ENCODE peak calls at places on chromosomes 6 and 20, in eight cellular contexts. One of them, this sample, is unnamed.

GRCh38 chr20:58993332-58994248 is 12.5 kb downstream of the NELFCD start:
- DNase-seq in adrenal gland: no peak
- DNase-seq in upper lobe of right lung: no peak
- DNase-seq in WERI-Rb-1: no peak
- DNase-seq in A549: no peak
- DNase-seq in left ventricle myocardium inferior: no peak
- DNase-seq in cardiac muscle cell: no peak
- DNase-seq in esophagus squamous epithelium: no peak
- DNase-seq in this sample: peak

GRCh38 chr20:44579313-44580090 is 2.9 kb upstream of the PKIG start:
- DNase-seq in adrenal gland: no peak
- DNase-seq in upper lobe of right lung: no peak
- DNase-seq in WERI-Rb-1: no peak
- DNase-seq in A549: no peak
- DNase-seq in left ventricle myocardium inferior: no peak
- DNase-seq in cardiac muscle cell: no peak
- DNase-seq in esophagus squamous epithelium: no peak
- DNase-seq in this sample: no peak

GRCh38 chr20:49813305-49813974 is 812 bp downstream of the SLC9A8 start:
- DNase-seq in adrenal gland: no peak
- DNase-seq in upper lobe of right lung: no peak
- DNase-seq in WERI-Rb-1: no peak
- DNase-seq in A549: no peak
- DNase-seq in left ventricle myocardium inferior: no peak
- DNase-seq in cardiac muscle cell: no peak
- DNase-seq in esophagus squamous epithelium: no peak
- DNase-seq in this sample: no peak

GRCh38 chr6:161838306-161839035 is 564.6 kb upstream of the AGPAT4 start:
- DNase-seq in adrenal gland: peak
- DNase-seq in upper lobe of right lung: no peak
- DNase-seq in WERI-Rb-1: peak
- DNase-seq in A549: no peak
- DNase-seq in left ventricle myocardium inferior: no peak
- DNase-seq in cardiac muscle cell: peak
- DNase-seq in esophagus squamous epithelium: no peak
- DNase-seq in this sample: no peak

GRCh38 chr20:13492001-13492480 is 146.7 kb downstream of the TASP1 start:
- DNase-seq in adrenal gland: no peak
- DNase-seq in upper lobe of right lung: no peak
- DNase-seq in WERI-Rb-1: no peak
- DNase-seq in A549: peak
- DNase-seq in left ventricle myocardium inferior: peak
- DNase-seq in cardiac muscle cell: peak
- DNase-seq in esophagus squamous epithelium: no peak
- DNase-seq in this sample: no peak

GRCh38 chr6:36642913-36643817 is 35.3 kb upstream of the CDKN1A start:
- DNase-seq in adrenal gland: peak
- DNase-seq in upper lobe of right lung: no peak
- DNase-seq in WERI-Rb-1: no peak
- DNase-seq in A549: peak
- DNase-seq in left ventricle myocardium inferior: peak
- DNase-seq in cardiac muscle cell: peak
- DNase-seq in esophagus squamous epithelium: no peak
- DNase-seq in this sample: peak

GRCh38 chr6:113169484-113169883 is 687.7 kb upstream of the MARCKS start:
- DNase-seq in adrenal gland: no peak
- DNase-seq in upper lobe of right lung: no peak
- DNase-seq in WERI-Rb-1: no peak
- DNase-seq in A549: no peak
- DNase-seq in left ventricle myocardium inferior: no peak
- DNase-seq in cardiac muscle cell: no peak
- DNase-seq in esophagus squamous epithelium: no peak
- DNase-seq in this sample: no peak

GRCh38 chr6:164039954-164040375 is 625.4 kb downstream of the QKI start:
- DNase-seq in adrenal gland: no peak
- DNase-seq in upper lobe of right lung: peak
- DNase-seq in WERI-Rb-1: no peak
- DNase-seq in A549: no peak
- DNase-seq in left ventricle myocardium inferior: peak
- DNase-seq in cardiac muscle cell: no peak
- DNase-seq in esophagus squamous epithelium: no peak
- DNase-seq in this sample: no peak

GRCh38 chr20:56540415-56540814 is 7.4 kb downstream of the FAM209B start:
- DNase-seq in adrenal gland: no peak
- DNase-seq in upper lobe of right lung: no peak
- DNase-seq in WERI-Rb-1: no peak
- DNase-seq in A549: no peak
- DNase-seq in left ventricle myocardium inferior: no peak
- DNase-seq in cardiac muscle cell: no peak
- DNase-seq in esophagus squamous epithelium: no peak
- DNase-seq in this sample: no peak

GRCh38 chr6:21886601-21887091 is 293.1 kb downstream of the SOX4 start:
- DNase-seq in adrenal gland: no peak
- DNase-seq in upper lobe of right lung: no peak
- DNase-seq in WERI-Rb-1: no peak
- DNase-seq in A549: peak
- DNase-seq in left ventricle myocardium inferior: no peak
- DNase-seq in cardiac muscle cell: no peak
- DNase-seq in esophagus squamous epithelium: no peak
- DNase-seq in this sample: no peak

GRCh38 chr20:56195946-56196345 is 52.6 kb upstream of the MC3R start:
- DNase-seq in adrenal gland: no peak
- DNase-seq in upper lobe of right lung: no peak
- DNase-seq in WERI-Rb-1: no peak
- DNase-seq in A549: no peak
- DNase-seq in left ventricle myocardium inferior: no peak
- DNase-seq in cardiac muscle cell: no peak
- DNase-seq in esophagus squamous epithelium: no peak
- DNase-seq in this sample: no peak

GRCh38 chr6:134822920-134823430 is 126.9 kb downstream of the ALDH8A1 start:
- DNase-seq in adrenal gland: peak
- DNase-seq in upper lobe of right lung: peak
- DNase-seq in WERI-Rb-1: peak
- DNase-seq in A549: peak
- DNase-seq in left ventricle myocardium inferior: peak
- DNase-seq in cardiac muscle cell: peak
- DNase-seq in esophagus squamous epithelium: no peak
- DNase-seq in this sample: no peak

GRCh38 chr20:24935786-24936525 is 13.1 kb upstream of the CST7 start:
- DNase-seq in adrenal gland: no peak
- DNase-seq in upper lobe of right lung: peak
- DNase-seq in WERI-Rb-1: no peak
- DNase-seq in A549: no peak
- DNase-seq in left ventricle myocardium inferior: no peak
- DNase-seq in cardiac muscle cell: no peak
- DNase-seq in esophagus squamous epithelium: no peak
- DNase-seq in this sample: no peak

GRCh38 chr6:158654960-158655485 is 5.2 kb downstream of the SYTL3 start:
- DNase-seq in adrenal gland: peak
- DNase-seq in upper lobe of right lung: peak
- DNase-seq in WERI-Rb-1: no peak
- DNase-seq in A549: no peak
- DNase-seq in left ventricle myocardium inferior: no peak
- DNase-seq in cardiac muscle cell: no peak
- DNase-seq in esophagus squamous epithelium: no peak
- DNase-seq in this sample: no peak
- H3K4me3 ChIP-seq in adrenal gland: no peak
- H3K4me3 ChIP-seq in upper lobe of right lung: no peak
- H3K4me3 ChIP-seq in WERI-Rb-1: no peak
- H3K4me3 ChIP-seq in A549: no peak
- H3K4me3 ChIP-seq in left ventricle myocardium inferior: no peak
- H3K4me3 ChIP-seq in cardiac muscle cell: no peak
- H3K4me3 ChIP-seq in esophagus squamous epithelium: no peak
- H3K4me3 ChIP-seq in this sample: no peak

GRCh38 chr6:154925130-154925529 is 70.0 kb upstream of the TIAM2 start:
- DNase-seq in adrenal gland: no peak
- DNase-seq in upper lobe of right lung: no peak
- DNase-seq in WERI-Rb-1: no peak
- DNase-seq in A549: no peak
- DNase-seq in left ventricle myocardium inferior: no peak
- DNase-seq in cardiac muscle cell: no peak
- DNase-seq in esophagus squamous epithelium: no peak
- DNase-seq in this sample: no peak

GRCh38 chr6:154931741-154932424 is 63.2 kb upstream of the TIAM2 start:
- DNase-seq in adrenal gland: no peak
- DNase-seq in upper lobe of right lung: no peak
- DNase-seq in WERI-Rb-1: no peak
- DNase-seq in A549: no peak
- DNase-seq in left ventricle myocardium inferior: no peak
- DNase-seq in cardiac muscle cell: no peak
- DNase-seq in esophagus squamous epithelium: no peak
- DNase-seq in this sample: no peak

GRCh38 chr6:154930490-154930889 is 64.6 kb upstream of the TIAM2 start:
- DNase-seq in adrenal gland: no peak
- DNase-seq in upper lobe of right lung: no peak
- DNase-seq in WERI-Rb-1: peak
- DNase-seq in A549: no peak
- DNase-seq in left ventricle myocardium inferior: no peak
- DNase-seq in cardiac muscle cell: peak
- DNase-seq in esophagus squamous epithelium: no peak
- DNase-seq in this sample: no peak

GRCh38 chr6:154926366-154926765 is 68.7 kb upstream of the TIAM2 start:
- DNase-seq in adrenal gland: no peak
- DNase-seq in upper lobe of right lung: no peak
- DNase-seq in WERI-Rb-1: no peak
- DNase-seq in A549: no peak
- DNase-seq in left ventricle myocardium inferior: no peak
- DNase-seq in cardiac muscle cell: no peak
- DNase-seq in esophagus squamous epithelium: no peak
- DNase-seq in this sample: no peak

GRCh38 chr6:154928325-154928922 is 66.7 kb upstream of the TIAM2 start:
- DNase-seq in adrenal gland: peak
- DNase-seq in upper lobe of right lung: no peak
- DNase-seq in WERI-Rb-1: peak
- DNase-seq in A549: peak
- DNase-seq in left ventricle myocardium inferior: no peak
- DNase-seq in cardiac muscle cell: peak
- DNase-seq in esophagus squamous epithelium: no peak
- DNase-seq in this sample: no peak
- TF ChIP-seq CTCF in adrenal gland: peak
- TF ChIP-seq CTCF in upper lobe of right lung: peak
- TF ChIP-seq CTCF in WERI-Rb-1: peak
- TF ChIP-seq CTCF in A549: peak
- TF ChIP-seq CTCF in left ventricle myocardium inferior: peak
- TF ChIP-seq CTCF in cardiac muscle cell: peak
- TF ChIP-seq CTCF in esophagus squamous epithelium: peak
- TF ChIP-seq CTCF in this sample: peak

DNA sequence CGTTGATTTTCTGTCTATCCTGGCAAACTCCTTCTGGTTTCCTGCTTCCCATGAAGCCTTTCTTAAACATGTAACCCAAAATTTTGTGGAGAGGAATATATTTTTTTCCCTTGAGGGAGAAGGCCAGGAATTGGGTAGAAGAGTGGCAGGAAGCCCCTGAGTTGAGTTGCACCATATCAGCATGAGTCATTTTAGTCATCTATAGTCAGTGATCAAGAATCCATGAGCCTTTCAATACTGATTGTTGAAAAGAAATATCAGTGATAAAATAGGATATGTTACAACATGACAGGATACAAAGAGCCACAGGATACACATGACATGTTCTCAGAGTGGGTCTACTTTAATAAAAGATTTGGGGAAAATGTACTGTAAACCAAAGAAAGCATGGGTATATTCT is 29.2 kb upstream of the PTCHD4 start:
- DNase-seq in adrenal gland: no peak
- DNase-seq in upper lobe of right lung: no peak
- DNase-seq in WERI-Rb-1: no peak
- DNase-seq in A549: no peak
- DNase-seq in left ventricle myocardium inferior: no peak
- DNase-seq in cardiac muscle cell: no peak
- DNase-seq in esophagus squamous epithelium: no peak
- DNase-seq in this sample: no peak
- H3K4me3 ChIP-seq in adrenal gland: no peak
- H3K4me3 ChIP-seq in upper lobe of right lung: no peak
- H3K4me3 ChIP-seq in WERI-Rb-1: no peak
- H3K4me3 ChIP-seq in A549: no peak
- H3K4me3 ChIP-seq in left ventricle myocardium inferior: no peak
- H3K4me3 ChIP-seq in cardiac muscle cell: no peak
- H3K4me3 ChIP-seq in esophagus squamous epithelium: no peak
- H3K4me3 ChIP-seq in this sample: no peak

GRCh38 chr20:22819784-22820183 is 215.3 kb upstream of the SSTR4 start:
- DNase-seq in adrenal gland: no peak
- DNase-seq in upper lobe of right lung: no peak
- DNase-seq in WERI-Rb-1: no peak
- DNase-seq in A549: no peak
- DNase-seq in left ventricle myocardium inferior: no peak
- DNase-seq in cardiac muscle cell: no peak
- DNase-seq in esophagus squamous epithelium: no peak
- DNase-seq in this sample: no peak
- TF ChIP-seq CTCF in adrenal gland: no peak
- TF ChIP-seq CTCF in upper lobe of right lung: no peak
- TF ChIP-seq CTCF in WERI-Rb-1: no peak
- TF ChIP-seq CTCF in A549: peak
- TF ChIP-seq CTCF in left ventricle myocardium inferior: no peak
- TF ChIP-seq CTCF in cardiac muscle cell: no peak
- TF ChIP-seq CTCF in esophagus squamous epithelium: no peak
- TF ChIP-seq CTCF in this sample: no peak

DNA sequence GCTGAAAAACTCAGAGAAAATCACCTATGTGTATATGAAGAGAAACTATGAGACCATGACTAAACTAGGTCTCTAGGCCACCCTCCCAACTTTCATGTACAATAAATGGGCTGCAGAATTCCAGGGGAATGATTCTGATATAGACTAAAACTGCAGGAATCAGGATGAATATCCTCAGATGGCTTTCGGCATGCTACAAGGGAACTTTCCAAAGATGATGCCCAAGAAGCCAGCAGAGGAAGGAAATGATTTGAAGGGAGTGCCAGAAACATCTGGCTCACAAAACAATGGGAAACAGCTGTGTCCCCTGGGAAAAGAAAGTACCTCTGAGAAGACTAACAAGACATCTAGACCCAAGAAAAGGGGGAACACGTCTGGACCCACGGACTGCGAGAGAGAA is 41.1 kb downstream of the PLN start:
- DNase-seq in adrenal gland: no peak
- DNase-seq in upper lobe of right lung: no peak
- DNase-seq in WERI-Rb-1: no peak
- DNase-seq in A549: no peak
- DNase-seq in left ventricle myocardium inferior: no peak
- DNase-seq in cardiac muscle cell: no peak
- DNase-seq in esophagus squamous epithelium: no peak
- DNase-seq in this sample: no peak
- H3K4me3 ChIP-seq in adrenal gland: no peak
- H3K4me3 ChIP-seq in upper lobe of right lung: no peak
- H3K4me3 ChIP-seq in WERI-Rb-1: no peak
- H3K4me3 ChIP-seq in A549: no peak
- H3K4me3 ChIP-seq in left ventricle myocardium inferior: no peak
- H3K4me3 ChIP-seq in cardiac muscle cell: no peak
- H3K4me3 ChIP-seq in esophagus squamous epithelium: no peak
- H3K4me3 ChIP-seq in this sample: no peak